ENCODE peak calls at places on chromosomes 4 and X, in ten cellular contexts. Z is NCI-H1092; P is kidney glomerular epithelial cell; A is psoas muscle; I is A549; R is DMS53; C is amniotic stem cell; G is ELF-1; L is DMS 273 treated with DMSO at 0.1 percent for 48 hours; V is activated T-cell treated with anti-CD3 and anti-CD28 coated beads, Interleukin-2, amount 50 U/mL, for 24 hours. O is an unnamed sample.

GRCh38 chr4:85246055-85246454 is 228.9 kb upstream of the ARHGAP24 start:
- DNase-seq in Z (no peak), P (no peak), A (peak), I (no peak), R (no peak), C (no peak), G (no peak), L (no peak), V (no peak), O (no peak)

GRCh38 chr4:40228497-40229365 is 31.9 kb downstream of the RHOH start:
- DNase-seq in Z (no peak), P (no peak), A (no peak), I (no peak), R (peak), C (no peak), G (peak), L (no peak), V (peak), O (no peak)

GRCh38 chr4:8151165-8151650 is 7.4 kb downstream of the ABLIM2 start:
- DNase-seq in Z (no peak), P (no peak), A (no peak), I (no peak), R (no peak), C (no peak), G (no peak), L (no peak), V (no peak), O (no peak)

GRCh38 chr4:16897351-16897750 is 1.1 kb downstream of the LDB2 start:
- DNase-seq in Z (no peak), P (no peak), A (no peak), I (no peak), R (no peak), C (no peak), G (peak), L (no peak), V (no peak), O (no peak)

GRCh38 chrX:18895157-18895952 is 88.6 kb downstream of the PHKA2 start:
- DNase-seq in Z (no peak), P (no peak), A (peak), I (no peak), R (no peak), C (no peak), G (no peak), L (no peak), V (no peak), O (no peak)

GRCh38 chr4:8647626-8648025 is 55.1 kb downstream of the CPZ start:
- DNase-seq in Z (no peak), P (no peak), A (no peak), I (no peak), R (no peak), C (no peak), G (no peak), L (no peak), V (no peak), O (no peak)

GRCh38 chr4:55367084-55367722 is 21.2 kb downstream of the SRD5A3 start:
- DNase-seq in Z (no peak), P (no peak), A (no peak), I (no peak), R (no peak), C (no peak), G (no peak), L (no peak), V (no peak), O (no peak)

GRCh38 chrX:102847362-102847761 is 89.7 kb upstream of the RAB40AL start:
- DNase-seq in Z (no peak), P (no peak), A (no peak), I (no peak), R (no peak), C (no peak), G (no peak), L (no peak), V (no peak), O (no peak)

GRCh38 chr4:3115637-3116300 is 41.3 kb downstream of the HTT start:
- DNase-seq in Z (no peak), P (no peak), A (peak), I (no peak), R (no peak), C (no peak), G (no peak), L (peak), V (no peak), O (no peak)

GRCh38 chr4:95289028-95289634 is 259.6 kb downstream of the UNC5C start:
- DNase-seq in Z (no peak), P (no peak), A (no peak), I (no peak), R (peak), C (no peak), G (no peak), L (no peak), V (no peak), O (no peak)

GRCh38 chr4:87093443-87094123 is 126.8 kb downstream of the KLHL8 start:
- DNase-seq in Z (peak), P (peak), A (no peak), I (peak), R (peak), C (no peak), G (peak), L (peak), V (peak), O (no peak)

GRCh38 chr4:162920649-162921048 is 246.0 kb downstream of the NAF1 start:
- DNase-seq in Z (no peak), P (no peak), A (no peak), I (no peak), R (no peak), C (no peak), G (no peak), L (no peak), V (no peak), O (no peak)

GRCh38 chr4:34281826-34282225 is 1962.5 kb downstream of the ARAP2 start:
- DNase-seq in Z (no peak), P (no peak), A (no peak), I (no peak), R (no peak), C (no peak), G (no peak), L (no peak), V (no peak), O (no peak)

GRCh38 chr4:98558770-98559169 is 99.6 kb downstream of the TSPAN5 start:
- DNase-seq in Z (no peak), P (no peak), A (no peak), I (no peak), R (no peak), C (no peak), G (no peak), L (no peak), V (no peak), O (no peak)

GRCh38 chr4:165740911-165741310 is 132.1 kb upstream of the TLL1 start:
- DNase-seq in Z (no peak), P (no peak), A (no peak), I (no peak), R (no peak), C (no peak), G (no peak), L (no peak), V (no peak), O (no peak)

GRCh38 chr4:64807821-64808220 is 398.6 kb upstream of the TECRL start:
- DNase-seq in Z (no peak), P (no peak), A (no peak), I (no peak), R (no peak), C (no peak), G (no peak), L (no peak), V (no peak), O (no peak)

GRCh38 chrX:28693101-28693500 is 105.9 kb downstream of the IL1RAPL1 start:
- DNase-seq in Z (no peak), P (no peak), A (no peak), I (no peak), R (no peak), C (no peak), G (no peak), L (no peak), V (no peak), O (no peak)

GRCh38 chr4:53688186-53688790 is 97.0 kb upstream of the LNX1 start:
- DNase-seq in Z (no peak), P (peak), A (no peak), I (no peak), R (peak), C (peak), G (no peak), L (no peak), V (no peak), O (peak)

GRCh38 chr4:147761218-147761883 is 29.5 kb downstream of the ARHGAP10 start:
- DNase-seq in Z (no peak), P (no peak), A (no peak), I (no peak), R (no peak), C (no peak), G (no peak), L (no peak), V (no peak), O (no peak)

GRCh38 chr4:166675411-166675810 is 558.9 kb downstream of the SPOCK3 start:
- DNase-seq in Z (no peak), P (peak), A (no peak), I (no peak), R (no peak), C (peak), G (no peak), L (no peak), V (no peak), O (no peak)

GRCh38 chr4:124025423-124025822 is 628.8 kb downstream of the SPRY1 start:
- DNase-seq in Z (peak), P (peak), A (no peak), I (no peak), R (peak), C (no peak), G (no peak), L (no peak), V (no peak), O (no peak)

GRCh38 chr4:86664959-86665358 is 70.8 kb downstream of the PTPN13 start:
- DNase-seq in Z (no peak), P (peak), A (no peak), I (no peak), R (no peak), C (no peak), G (no peak), L (no peak), V (no peak), O (peak)